ENCODE peak calls at places on chromosomes 4 and X, in four cellular contexts. B is SK-N-SH, K is H1, S is HepG2. V is an unnamed sample.

GRCh38 chr4:31193516-31193915 is 473.3 kb downstream of the PCDH7 start:
- DNase-seq in B (no peak), K (no peak), S (no peak), V (no peak)

GRCh38 chr4:53637348-53637747 is 46.1 kb upstream of the LNX1 start:
- DNase-seq in B (no peak), K (no peak), S (no peak), V (no peak)

GRCh38 chr4:687048-687974 is 1.6 kb downstream of the SLC49A3 start:
- DNase-seq in B (peak), K (no peak), S (peak), V (no peak)

GRCh38 chrX:104318330-104319009 is 63.7 kb upstream of the ESX1 start:
- DNase-seq in B (no peak), K (no peak), S (peak), V (no peak)

GRCh38 chrX:118418811-118419251 is 72.9 kb downstream of the WDR44 start:
- DNase-seq in B (no peak), K (no peak), S (no peak), V (no peak)

GRCh38 chrX:35728481-35728880 is 69.7 kb upstream of the MAGEB16 start:
- DNase-seq in B (no peak), K (no peak), S (no peak), V (no peak)

GRCh38 chr4:139950568-139950967 is 203.4 kb downstream of the MAML3 start:
- DNase-seq in B (no peak), K (no peak), S (no peak), V (peak)

GRCh38 chr4:152514356-152514755 is 21.5 kb downstream of the FBXW7 start:
- DNase-seq in B (no peak), K (no peak), S (no peak), V (no peak)

GRCh38 chr4:142278663-142279062 is 567.4 kb downstream of the INPP4B start:
- DNase-seq in B (no peak), K (no peak), S (no peak), V (no peak)

GRCh38 chr4:80266902-80267380 is 477 bp downstream of the FGF5 start:
- DNase-seq in B (peak), K (no peak), S (no peak), V (no peak)

GRCh38 chrX:103467156-103467555 is 52.1 kb downstream of the RAB40A start:
- DNase-seq in B (no peak), K (no peak), S (no peak), V (no peak)

DNA sequence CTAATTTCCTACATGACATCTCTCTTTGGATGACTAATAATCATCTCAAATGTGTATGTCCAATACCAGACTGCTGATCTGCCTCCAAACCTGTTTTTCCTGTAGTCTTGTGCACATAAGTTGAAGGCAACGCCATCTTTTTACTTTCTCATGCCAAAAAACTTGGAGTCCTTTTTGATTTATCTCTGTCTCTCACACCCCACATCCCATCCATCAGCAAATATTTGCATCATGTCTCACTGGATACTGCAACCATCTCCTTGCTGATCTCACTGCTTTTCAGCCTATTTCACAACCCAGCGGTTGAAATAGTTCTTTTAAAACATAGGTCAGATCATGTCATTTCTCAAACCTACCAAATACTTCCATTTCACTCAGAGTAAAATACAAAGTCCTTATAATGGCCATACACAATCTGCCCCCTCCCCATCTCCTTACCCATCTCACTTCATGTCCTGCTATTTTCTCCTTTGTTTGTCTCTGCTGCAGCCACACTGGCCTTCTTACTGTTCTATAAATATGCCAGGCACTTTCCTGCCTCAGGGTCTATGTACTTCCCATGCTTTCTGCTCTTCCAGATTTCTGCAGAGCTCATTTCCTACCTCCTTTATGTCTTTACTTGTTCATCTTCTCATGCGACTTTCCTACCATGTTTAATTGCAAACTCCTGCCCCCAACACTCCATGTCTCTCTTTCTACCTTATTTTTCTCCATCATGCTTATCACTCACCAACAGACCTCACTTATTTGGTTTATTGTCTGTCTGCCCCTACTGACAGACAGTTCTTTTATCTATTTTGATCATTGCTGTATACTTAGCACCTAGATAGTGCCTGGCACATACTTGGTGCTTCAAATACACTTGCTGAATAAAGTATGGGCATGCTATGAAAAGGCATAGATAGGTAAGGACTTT is 98.8 kb downstream of the ANXA3 start:
- DNase-seq in B (no peak), K (no peak), S (no peak), V (no peak)
- TF ChIP-seq TCF12 in B (peak), K (no peak), S (no peak), V (no peak)

DNA sequence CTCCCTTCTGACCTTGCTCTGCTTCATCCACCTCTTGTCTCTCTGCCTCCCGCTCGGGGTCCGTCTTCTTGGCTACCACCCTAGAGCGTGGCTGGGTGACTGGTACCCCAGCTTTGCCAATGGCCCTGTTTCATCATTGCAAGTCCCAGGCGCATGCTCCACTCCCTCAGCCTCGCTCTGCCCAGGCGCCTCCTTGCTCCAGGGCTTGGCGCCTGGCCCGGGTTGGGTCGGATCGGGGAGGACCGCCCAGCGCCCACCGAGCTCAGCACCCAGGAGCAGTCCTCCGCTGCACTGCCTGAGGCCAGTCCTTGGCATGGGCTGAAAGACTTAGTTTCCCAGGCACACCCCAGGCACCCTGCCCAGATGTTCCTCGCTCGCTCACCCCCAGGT is 577 bp downstream of the BGN start:
- DNase-seq in B (no peak), K (no peak), S (no peak), V (no peak)
- TF ChIP-seq JUND in B (no peak), K (no peak), S (no peak), V (no peak)

DNA sequence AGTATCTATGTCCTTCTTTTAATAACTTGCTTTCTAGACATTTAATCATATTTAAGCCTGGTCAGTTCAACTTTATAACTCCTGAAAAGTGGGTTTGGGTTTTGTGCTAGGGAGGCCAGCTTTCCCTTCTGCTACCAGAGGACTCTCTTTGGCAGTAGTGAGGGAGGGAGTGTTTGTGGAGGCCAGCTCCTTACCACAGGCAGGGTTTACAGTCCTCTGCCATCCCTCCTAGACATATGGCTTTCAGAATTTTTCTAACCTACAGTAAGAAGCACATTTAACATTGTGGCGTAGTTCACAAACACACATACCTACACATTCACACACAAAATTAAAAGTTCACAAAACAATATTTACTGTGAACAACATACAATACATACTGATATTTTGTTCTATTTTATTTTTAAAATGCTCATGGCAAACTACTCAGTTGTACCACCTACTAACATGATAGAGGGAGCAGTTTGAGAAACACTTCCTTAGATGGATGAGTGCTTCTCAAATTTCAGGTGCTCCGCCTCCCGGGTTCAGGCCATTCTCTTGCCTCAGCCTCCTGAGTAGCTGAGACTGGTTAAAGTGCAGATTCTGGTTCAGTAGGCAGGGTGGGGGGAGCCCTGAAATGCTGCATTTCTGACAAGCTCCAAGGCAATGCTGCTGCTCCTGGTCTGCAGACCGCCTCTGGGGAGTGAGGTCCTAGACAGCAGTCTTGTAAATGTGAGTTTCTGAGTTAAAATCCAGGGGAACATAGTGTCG is 86.7 kb downstream of the PTTG2 start:
- DNase-seq in B (no peak), K (no peak), S (no peak), V (no peak)
- TF ChIP-seq TCF12 in B (no peak), K (no peak), S (no peak), V (no peak)

GRCh38 chr4:84167579-84167978 is 331.5 kb downstream of the NKX6-1 start:
- DNase-seq in B (no peak), K (no peak), S (peak), V (no peak)

GRCh38 chr4:84167089-84167488 is 332.0 kb downstream of the NKX6-1 start:
- DNase-seq in B (no peak), K (no peak), S (no peak), V (no peak)

GRCh38 chr4:84171871-84172270 is 327.2 kb downstream of the NKX6-1 start:
- DNase-seq in B (no peak), K (no peak), S (no peak), V (no peak)

GRCh38 chr4:84166486-84166885 is 332.6 kb downstream of the NKX6-1 start:
- DNase-seq in B (no peak), K (no peak), S (no peak), V (no peak)
- TF ChIP-seq JUND in B (no peak), K (no peak), S (no peak), V (no peak)

DNA sequence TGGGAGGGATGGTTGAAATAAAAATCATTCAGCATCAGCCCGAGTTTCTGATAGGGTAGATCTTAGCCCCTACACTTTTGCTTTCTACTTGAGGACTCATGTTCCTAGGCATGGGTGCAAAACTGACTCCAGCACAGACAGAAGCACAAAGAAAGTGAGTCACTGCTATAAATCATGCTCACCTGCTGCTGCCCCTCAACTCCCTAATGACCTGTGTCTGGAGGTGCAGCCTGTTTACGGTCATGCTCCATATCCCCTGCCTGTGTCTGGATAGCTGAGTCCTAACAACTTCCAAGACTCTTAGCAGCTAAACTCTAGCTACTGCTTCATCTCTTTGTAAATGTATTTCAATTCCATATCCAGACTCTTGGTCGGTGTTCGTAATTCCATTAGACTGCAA is 57.8 kb downstream of the ADGRA3 start:
- DNase-seq in B (no peak), K (no peak), S (no peak), V (no peak)
- TF ChIP-seq TCF12 in B (no peak), K (no peak), S (no peak), V (no peak)

DNA sequence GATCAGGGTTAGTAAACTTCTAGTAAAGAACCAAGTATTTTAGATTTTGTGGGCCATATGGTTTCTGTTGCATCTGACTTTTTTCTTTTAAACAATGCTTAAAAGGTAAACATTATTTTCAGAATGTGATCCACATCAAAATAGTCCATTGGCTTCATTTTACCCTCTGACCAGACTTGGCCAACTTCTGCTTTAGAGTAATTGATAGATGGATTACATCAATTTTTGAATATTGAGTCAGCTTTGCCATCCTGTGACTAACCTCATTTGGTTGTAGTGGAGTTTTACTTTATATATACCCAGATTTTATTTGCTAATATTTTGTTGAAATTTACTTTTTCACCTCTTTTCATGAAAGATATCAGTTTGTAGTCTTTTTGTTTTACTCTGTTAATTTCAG is 559.8 kb downstream of the TLL1 start:
- DNase-seq in B (no peak), K (no peak), S (no peak), V (no peak)
- TF ChIP-seq JUND in B (no peak), K (no peak), S (no peak), V (no peak)

GRCh38 chrX:15758140-15758539 is 20.1 kb downstream of the CA5B start:
- DNase-seq in B (no peak), K (no peak), S (no peak), V (no peak)

DNA sequence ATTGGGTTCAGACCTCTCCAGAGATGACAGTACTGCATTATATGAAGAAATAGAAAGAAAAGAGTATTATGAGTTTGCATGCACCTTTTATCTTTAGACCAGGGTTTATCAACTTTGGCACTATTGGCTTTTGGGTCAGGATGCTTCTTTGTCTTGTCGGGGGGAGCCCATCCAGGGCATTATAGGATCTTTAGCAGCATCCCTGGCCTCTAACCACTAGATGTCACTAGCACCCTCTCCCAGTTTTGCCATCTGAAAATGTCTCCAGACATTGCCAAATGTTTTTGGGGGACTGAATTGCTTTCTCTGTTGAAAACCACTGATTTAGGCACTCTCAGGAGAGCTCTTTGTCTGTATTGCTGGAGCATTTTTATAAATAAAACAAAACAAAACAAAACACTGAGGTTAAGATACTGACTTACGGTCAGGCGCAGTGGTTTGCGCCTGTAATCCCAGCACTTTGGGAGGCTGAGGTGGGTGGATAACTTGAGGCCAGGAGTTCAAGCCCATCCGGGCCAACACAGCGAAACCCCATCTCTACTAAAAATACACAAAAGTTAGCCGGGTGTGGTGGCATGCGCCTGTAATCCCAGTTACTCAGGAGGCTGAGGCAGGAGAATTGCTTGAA is 23.6 kb downstream of the CA5B start:
- DNase-seq in B (peak), K (no peak), S (no peak), V (no peak)
- TF ChIP-seq TCF12 in B (no peak), K (no peak), S (no peak), V (no peak)

DNA sequence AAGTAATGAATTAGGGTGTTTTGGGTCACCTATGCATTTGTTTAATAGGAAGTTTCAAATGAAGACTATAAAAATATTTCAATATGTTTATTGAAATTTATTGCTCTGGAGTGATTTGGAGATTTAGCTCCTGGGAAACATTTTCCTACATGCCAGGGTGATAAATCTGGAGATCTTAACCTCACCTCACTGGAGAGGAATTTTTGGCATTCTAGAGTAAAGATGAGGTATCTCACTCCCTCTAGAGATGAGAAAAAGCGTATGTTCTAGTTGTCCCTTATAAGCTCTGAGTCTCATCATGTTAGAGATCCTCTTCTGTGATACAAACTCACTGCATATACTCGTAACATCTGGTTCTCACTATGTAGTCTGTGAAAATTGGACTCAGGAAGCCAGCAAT is 219.0 kb downstream of the KLHL4 start:
- DNase-seq in B (no peak), K (no peak), S (no peak), V (no peak)
- TF ChIP-seq JUND in B (no peak), K (no peak), S (no peak), V (no peak)

GRCh38 chr4:180669637-180670036 is 1573.6 kb upstream of the TENM3 start:
- DNase-seq in B (no peak), K (no peak), S (no peak), V (no peak)
- TF ChIP-seq TCF12 in B (no peak), K (no peak), S (no peak), V (no peak)

DNA sequence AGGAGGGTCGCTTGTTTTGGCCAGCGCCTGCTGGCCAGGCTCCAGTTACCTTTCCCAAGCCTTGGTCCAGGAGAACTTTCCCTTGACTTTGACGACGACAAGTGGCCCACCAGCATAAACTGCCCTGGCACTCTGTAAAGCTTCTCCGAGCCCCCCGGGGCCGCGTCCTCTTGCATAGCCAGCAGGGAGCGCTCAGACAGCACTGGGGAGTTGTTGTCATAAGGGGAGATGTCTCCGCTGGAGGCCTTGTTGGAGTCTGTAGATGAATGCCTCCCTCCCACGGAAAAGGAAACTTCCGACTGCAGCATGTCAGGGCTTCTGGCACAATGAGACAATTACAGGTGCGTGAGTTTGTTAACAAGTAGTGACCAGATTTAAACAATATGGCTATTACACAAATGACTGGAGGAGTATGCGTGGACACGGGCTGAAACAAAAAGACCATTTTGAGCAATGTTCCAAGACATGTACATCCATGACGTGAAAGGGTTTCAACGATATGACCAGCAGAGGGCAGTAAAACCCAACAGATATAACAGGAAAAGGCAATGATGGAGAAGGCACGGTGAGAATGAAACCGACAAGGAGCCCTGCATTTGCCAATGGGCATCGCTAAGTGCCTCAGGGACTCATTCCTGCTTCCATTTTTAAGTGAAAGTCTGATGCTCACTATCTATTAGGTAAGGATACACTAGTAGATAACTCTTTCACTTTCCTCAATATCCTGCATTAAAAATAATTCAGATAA is 33.0 kb downstream of the HCCS start:
- DNase-seq in B (peak), K (peak), S (peak), V (peak)
- TF ChIP-seq JUND in B (no peak), K (no peak), S (no peak), V (no peak)

V was measured in GM12878.